ENCODE peak calls at places on chromosomes 1 and 21, in five cellular contexts. One of them, this sample, is unnamed.
A peak's percentile ranks its signal among the peaks of the same experiment; 100 is the strongest.

GRCh38 chr1:55244476-55245109 is 29.4 kb upstream of the USP24 start:
- DNase-seq in vagina: no peak
- DNase-seq in bronchial epithelial cell: peak; percentile 55
- DNase-seq in fibroblast of pulmonary artery: peak; percentile 38
- DNase-seq in HepG2: peak; percentile 3
- DNase-seq in this sample: no peak

GRCh38 chr21:45920824-45921600 is 60.6 kb upstream of the COL6A1 start:
- DNase-seq in HepG2: no peak
- DNase-seq in vagina: no peak
- DNase-seq in bronchial epithelial cell: no peak
- DNase-seq in fibroblast of pulmonary artery: no peak
- DNase-seq in this sample: no peak

GRCh38 chr1:177014325-177014724 is 150.2 kb downstream of the ASTN1 start:
- DNase-seq in bronchial epithelial cell: no peak
- DNase-seq in HepG2: no peak
- DNase-seq in fibroblast of pulmonary artery: no peak
- DNase-seq in vagina: no peak
- DNase-seq in this sample: no peak

GRCh38 chr1:218347316-218347712 is 2.2 kb downstream of the TGFB2 start:
- DNase-seq in fibroblast of pulmonary artery: peak; percentile 60
- DNase-seq in vagina: no peak
- DNase-seq in HepG2: no peak
- DNase-seq in bronchial epithelial cell: no peak
- DNase-seq in this sample: peak; percentile 23

GRCh38 chr1:99818063-99818699 is 32.0 kb upstream of the AGL start:
- DNase-seq in bronchial epithelial cell: peak; percentile 22
- DNase-seq in vagina: no peak
- DNase-seq in fibroblast of pulmonary artery: peak; percentile 21
- DNase-seq in HepG2: no peak
- DNase-seq in this sample: no peak

GRCh38 chr1:71565267-71565666 is 484.4 kb upstream of the ZRANB2 start:
- DNase-seq in vagina: no peak
- DNase-seq in bronchial epithelial cell: peak; percentile 92
- DNase-seq in HepG2: no peak
- DNase-seq in fibroblast of pulmonary artery: peak; percentile 13
- DNase-seq in this sample: no peak

GRCh38 chr1:212699104-212699838 is 369 bp downstream of the BATF3 start:
- DNase-seq in HepG2: peak; percentile 16
- DNase-seq in vagina: no peak
- DNase-seq in bronchial epithelial cell: no peak
- DNase-seq in fibroblast of pulmonary artery: peak; percentile 27
- DNase-seq in this sample: peak; percentile 76

GRCh38 chr1:177329871-177330270 is 159.1 kb downstream of the BRINP2 start:
- DNase-seq in HepG2: no peak
- DNase-seq in bronchial epithelial cell: no peak
- DNase-seq in vagina: no peak
- DNase-seq in fibroblast of pulmonary artery: no peak
- DNase-seq in this sample: no peak

GRCh38 chr1:78687914-78688313 is 38.3 kb downstream of the IFI44 start:
- DNase-seq in HepG2: no peak
- DNase-seq in fibroblast of pulmonary artery: peak; percentile 13
- DNase-seq in bronchial epithelial cell: peak; percentile 47
- DNase-seq in vagina: no peak
- DNase-seq in this sample: no peak

GRCh38 chr1:18882511-18882910 is 19.8 kb downstream of the ALDH4A1 start:
- DNase-seq in fibroblast of pulmonary artery: peak; percentile 20
- DNase-seq in HepG2: no peak
- DNase-seq in bronchial epithelial cell: no peak
- DNase-seq in vagina: no peak
- DNase-seq in this sample: no peak

GRCh38 chr1:193201021-193201420 is 14.6 kb upstream of the B3GALT2 start:
- DNase-seq in bronchial epithelial cell: no peak
- DNase-seq in fibroblast of pulmonary artery: no peak
- DNase-seq in vagina: no peak
- DNase-seq in HepG2: peak; percentile 5
- DNase-seq in this sample: no peak

GRCh38 chr1:37851782-37852210 is 7.6 kb downstream of the MTF1 start:
- DNase-seq in HepG2: no peak
- DNase-seq in vagina: no peak
- DNase-seq in fibroblast of pulmonary artery: peak; percentile 24
- DNase-seq in bronchial epithelial cell: peak; percentile 59
- DNase-seq in this sample: no peak

GRCh38 chr1:229129306-229130027 is 141.4 kb upstream of the RAB4A start:
- DNase-seq in HepG2: no peak
- DNase-seq in vagina: no peak
- DNase-seq in fibroblast of pulmonary artery: no peak
- DNase-seq in bronchial epithelial cell: no peak
- DNase-seq in this sample: no peak

GRCh38 chr1:35914706-35915105 is 16.2 kb upstream of the AGO3 start:
- DNase-seq in vagina: no peak
- DNase-seq in HepG2: no peak
- DNase-seq in bronchial epithelial cell: no peak
- DNase-seq in fibroblast of pulmonary artery: no peak
- DNase-seq in this sample: no peak

GRCh38 chr1:101161619-101162018 is 75.2 kb upstream of the S1PR1 start:
- DNase-seq in vagina: no peak
- DNase-seq in fibroblast of pulmonary artery: peak; percentile 89
- DNase-seq in HepG2: no peak
- DNase-seq in bronchial epithelial cell: no peak
- DNase-seq in this sample: no peak

GRCh38 chr1:214958491-214958890 is 124.0 kb upstream of the KCNK2 start:
- DNase-seq in bronchial epithelial cell: no peak
- DNase-seq in HepG2: no peak
- DNase-seq in vagina: no peak
- DNase-seq in fibroblast of pulmonary artery: no peak
- DNase-seq in this sample: no peak

GRCh38 chr1:200894712-200895447 is at the start of gene INAVA:
- DNase-seq in fibroblast of pulmonary artery: no peak
- DNase-seq in HepG2: no peak
- DNase-seq in bronchial epithelial cell: peak; percentile 86
- DNase-seq in vagina: no peak
- DNase-seq in this sample: peak; percentile 84
- H3K4me3 ChIP-seq in fibroblast of pulmonary artery: no peak within 1 kb of the TSS
- H3K4me3 ChIP-seq in HepG2: peak within 1 kb of the TSS; percentile 61
- H3K4me3 ChIP-seq in bronchial epithelial cell: peak within 1 kb of the TSS; percentile 72
- H3K4me3 ChIP-seq in vagina: no peak within 1 kb of the TSS
- H3K4me3 ChIP-seq in this sample: peak within 1 kb of the TSS; percentile 73

DNA sequence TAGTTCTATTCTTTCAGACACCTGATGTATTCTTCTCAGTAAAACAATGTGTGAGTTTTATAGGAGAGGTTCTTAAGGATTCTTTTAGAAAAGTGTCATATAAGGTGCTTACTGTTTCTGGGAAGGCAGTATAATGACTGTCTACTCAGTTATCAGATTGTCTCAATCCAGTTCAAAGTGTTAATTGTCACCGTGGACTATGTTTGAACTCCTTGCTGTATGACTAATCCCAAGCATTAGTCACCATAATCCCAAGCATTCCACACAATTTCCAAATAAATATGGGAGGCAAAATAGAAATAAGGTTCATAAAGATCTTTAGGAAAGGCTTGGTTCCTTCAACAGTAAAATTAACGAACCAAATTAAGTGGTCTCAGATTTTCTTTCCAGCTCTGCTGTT is 342.1 kb upstream of the NR5A2 start:
- DNase-seq in HepG2: peak; percentile 7
- DNase-seq in vagina: no peak
- DNase-seq in fibroblast of pulmonary artery: peak; percentile 60
- DNase-seq in bronchial epithelial cell: peak; percentile 86
- DNase-seq in this sample: no peak
- H3K4me3 ChIP-seq in HepG2: no peak overlapping the region
- H3K4me3 ChIP-seq in vagina: no peak overlapping the region
- H3K4me3 ChIP-seq in fibroblast of pulmonary artery: no peak overlapping the region
- H3K4me3 ChIP-seq in bronchial epithelial cell: no peak overlapping the region
- H3K4me3 ChIP-seq in this sample: no peak overlapping the region

GRCh38 chr21:14543983-14544382 is 2.1 kb downstream of the SAMSN1 start:
- DNase-seq in vagina: no peak
- DNase-seq in fibroblast of pulmonary artery: no peak
- DNase-seq in HepG2: no peak
- DNase-seq in bronchial epithelial cell: no peak
- DNase-seq in this sample: no peak
- H3K4me3 ChIP-seq in vagina: no peak overlapping the region
- H3K4me3 ChIP-seq in fibroblast of pulmonary artery: no peak overlapping the region
- H3K4me3 ChIP-seq in HepG2: no peak overlapping the region
- H3K4me3 ChIP-seq in bronchial epithelial cell: no peak overlapping the region
- H3K4me3 ChIP-seq in this sample: no peak overlapping the region

DNA sequence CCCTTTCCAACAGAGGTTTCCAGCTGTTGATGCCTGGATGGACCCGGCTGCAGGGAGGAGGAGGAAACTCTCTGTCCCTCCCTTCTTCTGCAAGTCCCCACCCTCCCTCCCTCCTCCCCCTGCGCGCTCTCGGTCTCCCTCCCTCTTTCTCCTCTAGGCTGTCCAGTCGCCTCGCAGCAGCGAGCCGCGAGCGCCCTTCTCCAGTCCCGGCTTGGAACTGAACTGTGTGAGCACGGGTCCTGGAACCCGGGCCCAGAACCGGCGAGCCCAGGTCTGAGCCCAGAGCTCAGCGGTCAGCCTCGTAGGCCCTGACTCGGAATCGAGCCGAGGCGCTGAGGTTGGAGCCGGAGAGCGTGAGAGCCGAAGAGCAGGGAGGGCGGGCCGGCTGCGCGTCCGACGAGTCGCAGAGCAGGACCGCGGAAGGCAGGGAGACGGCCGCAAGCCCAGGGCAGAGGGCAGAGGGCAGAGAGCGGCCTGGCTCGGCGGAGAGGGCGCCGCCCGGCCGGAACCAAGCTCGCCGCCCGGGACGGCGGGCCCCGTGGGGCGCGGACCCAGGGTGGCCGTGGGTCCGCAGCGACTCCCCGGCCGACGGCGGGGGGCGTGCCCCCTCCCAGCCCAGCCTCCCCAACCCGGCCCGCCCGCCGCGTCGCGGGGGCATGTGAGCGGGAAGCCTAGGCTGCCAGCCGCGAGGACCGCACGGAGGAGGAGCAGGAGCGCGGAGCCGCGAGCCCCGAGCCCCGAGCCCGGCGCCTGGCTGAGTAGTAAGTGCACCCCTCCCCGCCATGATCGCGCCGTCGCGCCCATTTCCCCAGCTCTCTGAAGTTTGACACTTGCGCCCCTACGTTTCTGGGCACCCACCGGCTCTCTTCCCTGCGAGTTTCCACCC is at the start of gene SOX13:
- DNase-seq in HepG2: peak; percentile 78
- DNase-seq in fibroblast of pulmonary artery: peak; percentile 92
- DNase-seq in bronchial epithelial cell: peak; percentile 75
- DNase-seq in vagina: peak; percentile 97
- DNase-seq in this sample: peak; percentile 88
- H3K4me3 ChIP-seq in HepG2: peak within 1 kb of the TSS; percentile 85
- H3K4me3 ChIP-seq in fibroblast of pulmonary artery: peak within 1 kb of the TSS; percentile 70
- H3K4me3 ChIP-seq in bronchial epithelial cell: peak within 1 kb of the TSS; percentile 88
- H3K4me3 ChIP-seq in vagina: peak within 1 kb of the TSS; percentile 91
- H3K4me3 ChIP-seq in this sample: peak within 1 kb of the TSS; percentile 96

GRCh38 chr1:17755120-17755519 is at the start of gene ACTL8:
- DNase-seq in HepG2: no peak
- DNase-seq in fibroblast of pulmonary artery: no peak
- DNase-seq in bronchial epithelial cell: no peak
- DNase-seq in vagina: no peak
- DNase-seq in this sample: peak; percentile 84

GRCh38 chr1:17757426-17757825 is 2.3 kb downstream of the ACTL8 start:
- DNase-seq in fibroblast of pulmonary artery: no peak
- DNase-seq in bronchial epithelial cell: no peak
- DNase-seq in vagina: no peak
- DNase-seq in HepG2: no peak
- DNase-seq in this sample: no peak

GRCh38 chr1:17746920-17747319 is 8.2 kb upstream of the ACTL8 start:
- DNase-seq in fibroblast of pulmonary artery: no peak
- DNase-seq in vagina: no peak
- DNase-seq in HepG2: no peak
- DNase-seq in bronchial epithelial cell: no peak
- DNase-seq in this sample: no peak

DNA sequence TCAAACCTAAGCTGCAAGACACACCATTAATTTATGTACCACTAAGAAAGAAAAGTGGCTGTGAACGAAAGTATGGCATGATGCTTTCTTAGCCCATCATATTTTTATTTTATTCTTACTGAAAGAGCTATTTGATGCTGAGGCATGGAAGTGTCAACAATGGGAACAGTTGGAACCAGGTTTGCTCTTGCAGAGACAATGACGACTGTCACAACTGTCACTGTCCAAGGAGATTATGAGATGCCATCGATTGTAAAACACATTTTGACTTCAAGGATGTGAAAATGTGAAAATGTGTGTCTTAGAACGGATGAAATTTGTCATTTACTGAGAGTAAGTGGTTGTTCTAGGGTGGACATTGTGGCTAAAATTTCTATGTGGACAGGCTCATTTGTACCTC is 2.8 kb upstream of the ACTL8 start:
- DNase-seq in fibroblast of pulmonary artery: no peak
- DNase-seq in vagina: no peak
- DNase-seq in bronchial epithelial cell: no peak
- DNase-seq in HepG2: no peak
- DNase-seq in this sample: no peak
- H3K4me3 ChIP-seq in fibroblast of pulmonary artery: no peak overlapping the region
- H3K4me3 ChIP-seq in vagina: no peak overlapping the region
- H3K4me3 ChIP-seq in bronchial epithelial cell: no peak overlapping the region
- H3K4me3 ChIP-seq in HepG2: no peak overlapping the region
- H3K4me3 ChIP-seq in this sample: no peak overlapping the region

DNA sequence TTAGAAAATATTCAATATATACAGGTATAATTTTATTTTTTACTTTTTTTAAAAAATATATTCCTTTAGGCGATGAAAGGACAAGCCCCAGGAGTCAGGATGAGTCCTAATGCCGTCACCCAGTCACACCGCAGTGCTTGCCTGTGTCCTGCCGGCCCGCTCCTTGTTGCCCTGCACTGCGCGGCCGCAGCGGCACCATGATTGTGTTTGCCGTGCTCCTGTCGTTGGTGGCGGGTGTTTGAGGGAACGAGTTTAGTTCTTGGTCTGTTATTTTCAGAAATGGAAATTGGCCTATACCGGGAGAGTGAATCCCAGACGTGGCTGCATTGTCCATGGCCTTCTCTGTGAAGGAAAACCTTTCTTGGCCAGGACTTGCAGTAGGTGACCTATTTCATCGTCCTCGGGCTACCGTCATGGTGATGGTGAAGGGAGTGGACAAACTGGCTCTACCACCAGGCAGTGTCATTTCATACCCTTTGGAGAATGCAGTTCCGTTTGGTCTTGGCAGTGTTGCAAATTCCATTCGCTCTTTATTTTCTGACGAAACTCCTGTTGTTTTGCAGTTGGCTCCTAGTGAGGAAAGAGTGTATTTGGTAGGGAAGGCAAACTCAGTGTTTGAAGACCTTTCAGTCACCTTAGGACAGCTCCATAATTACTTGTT is 45.9 kb upstream of the CRB1 start:
- DNase-seq in fibroblast of pulmonary artery: peak; percentile 4
- DNase-seq in bronchial epithelial cell: peak; percentile 65
- DNase-seq in HepG2: no peak
- DNase-seq in vagina: no peak
- DNase-seq in this sample: peak; percentile 32
- H3K4me3 ChIP-seq in fibroblast of pulmonary artery: no peak overlapping the region
- H3K4me3 ChIP-seq in bronchial epithelial cell: no peak overlapping the region
- H3K4me3 ChIP-seq in HepG2: no peak overlapping the region
- H3K4me3 ChIP-seq in vagina: no peak overlapping the region
- H3K4me3 ChIP-seq in this sample: no peak overlapping the region

DNA sequence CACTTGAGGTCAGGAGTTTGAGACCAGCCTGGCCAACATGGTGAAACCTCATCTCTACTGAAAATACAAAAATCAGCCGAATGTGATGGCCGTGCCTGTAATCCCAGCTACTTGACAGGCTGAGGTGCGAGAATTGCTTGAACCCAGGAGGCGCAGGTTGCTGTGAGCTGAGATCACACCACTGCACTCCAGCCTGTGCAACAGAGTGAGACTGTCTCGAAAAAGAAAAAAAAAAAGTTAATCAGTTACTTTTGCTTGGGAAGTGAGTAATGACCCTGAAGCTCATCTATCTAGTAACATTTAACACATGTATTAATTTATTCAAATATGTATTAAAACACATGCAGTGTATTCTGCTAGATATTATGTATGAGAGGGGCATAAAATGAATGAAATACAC is 49.4 kb downstream of the ZNF326 start:
- DNase-seq in fibroblast of pulmonary artery: no peak
- DNase-seq in HepG2: no peak
- DNase-seq in vagina: no peak
- DNase-seq in bronchial epithelial cell: no peak
- DNase-seq in this sample: no peak
- H3K4me3 ChIP-seq in fibroblast of pulmonary artery: no peak overlapping the region
- H3K4me3 ChIP-seq in HepG2: no peak overlapping the region
- H3K4me3 ChIP-seq in vagina: no peak overlapping the region
- H3K4me3 ChIP-seq in bronchial epithelial cell: no peak overlapping the region
- H3K4me3 ChIP-seq in this sample: no peak overlapping the region

This sample was measured in Caco-2.